ENCODE peak calls at places on chromosomes 2 and 18, in five cellular contexts. M is lower lobe of right lung, J is tibial artery, U is hepatocyte, X is heart right ventricle. D is an unnamed sample.

GRCh38 chr2:188076149-188077056 is 215.3 kb upstream of the GULP1 start:
- DNase-seq in M (no peak), J (no peak), U (no peak), X (no peak), D (no peak)

GRCh38 chr2:24304098-24304497 is 56.2 kb downstream of the ITSN2 start:
- DNase-seq in M (peak; percentile 63), J (peak; percentile 88), U (peak; percentile 48), X (peak; percentile 74), D (peak; percentile 91)

GRCh38 chr2:132253496-132254305 is 91.9 kb upstream of the ANKRD30BL start:
- DNase-seq in M (no peak), J (peak; percentile 18), U (no peak), X (no peak), D (no peak)

GRCh38 chr2:15561574-15562344 is 625 bp upstream of the NBAS start:
- DNase-seq in M (no peak), J (no peak), U (peak; percentile 51), X (peak; percentile 5), D (peak; percentile 25)

GRCh38 chr2:97844311-97844859 is 131.0 kb downstream of the ZAP70 start:
- DNase-seq in M (no peak), J (no peak), U (no peak), X (no peak), D (no peak)

GRCh38 chr18:39198376-39198775 is 1632.8 kb upstream of the CELF4 start:
- DNase-seq in M (no peak), J (no peak), U (no peak), X (no peak), D (no peak)

GRCh38 chr18:49669403-49669802 is 107.5 kb downstream of the LIPG start:
- DNase-seq in M (no peak), J (no peak), U (no peak), X (no peak), D (no peak)

GRCh38 chr2:3344897-3345296 is 32.7 kb downstream of the EIPR1 start:
- DNase-seq in M (no peak), J (no peak), U (no peak), X (no peak), D (peak; percentile 94)

GRCh38 chr2:63249146-63249545 is 198.5 kb downstream of the OTX1 start:
- DNase-seq in M (no peak), J (no peak), U (no peak), X (no peak), D (no peak)

GRCh38 chr18:79940814-79941472 is 10.5 kb downstream of the SLC66A2 start:
- DNase-seq in M (peak; percentile 32), J (no peak), U (no peak), X (no peak), D (peak; percentile 3)

GRCh38 chr2:108707300-108707699 is 12.0 kb upstream of the RANBP2 start:
- DNase-seq in M (no peak), J (no peak), U (no peak), X (no peak), D (no peak)

GRCh38 chr2:173991857-173992588 is 26.9 kb upstream of the SP3 start:
- DNase-seq in M (no peak), J (peak; percentile 92), U (no peak), X (peak; percentile 57), D (peak; percentile 61)

GRCh38 chr18:24731981-24732380 is 271.5 kb downstream of the HRH4 start:
- DNase-seq in M (no peak), J (no peak), U (no peak), X (no peak), D (no peak)

GRCh38 chr2:153834662-153835061 is 37.1 kb upstream of the GALNT13 start:
- DNase-seq in M (no peak), J (no peak), U (no peak), X (no peak), D (no peak)

GRCh38 chr2:147483293-147483669 is 361.5 kb upstream of the ACVR2A start:
- DNase-seq in M (no peak), J (no peak), U (no peak), X (no peak), D (no peak)

GRCh38 chr2:67516899-67517530 is 119.9 kb downstream of the ETAA1 start:
- DNase-seq in M (no peak), J (no peak), U (no peak), X (no peak), D (no peak)

GRCh38 chr18:6729247-6730091 is at the start of gene ARHGAP28:
- DNase-seq in M (peak; percentile 87), J (peak; percentile 58), U (peak; percentile 96), X (peak; percentile 79), D (peak; percentile 87)

GRCh38 chr2:96250188-96250587 is 15.6 kb downstream of the TMEM127 start:
- DNase-seq in M (no peak), J (no peak), U (no peak), X (no peak), D (no peak)

GRCh38 chr18:76476665-76477561 is 18.1 kb downstream of the ZNF516 start:
- DNase-seq in M (no peak), J (no peak), U (peak; percentile 76), X (no peak), D (no peak)

GRCh38 chr2:69616755-69617154 is 26.8 kb downstream of the AAK1 start:
- DNase-seq in M (no peak), J (no peak), U (no peak), X (no peak), D (no peak)

GRCh38 chr2:157867703-157868102 is 8.4 kb downstream of the ACVR1 start:
- DNase-seq in M (no peak), J (no peak), U (no peak), X (no peak), D (no peak)

GRCh38 chr2:110741491-110741980 is 9.2 kb downstream of the ACOXL start:
- DNase-seq in M (no peak), J (no peak), U (peak; percentile 28), X (no peak), D (no peak)

GRCh38 chr2:173354601-173355131 is at the start of gene CDCA7:
- DNase-seq in M (peak; percentile 62), J (no peak), U (peak; percentile 83), X (peak; percentile 39), D (peak; percentile 47)

GRCh38 chr2:46297546-46298271 is 502 bp downstream of the EPAS1 start:
- DNase-seq in M (peak; percentile 91), J (peak; percentile 64), U (peak; percentile 90), X (peak; percentile 78), D (peak; percentile 91)

GRCh38 chr2:229350117-229350805 is 79.2 kb upstream of the PID1 start:
- DNase-seq in M (no peak), J (no peak), U (no peak), X (no peak), D (no peak)

GRCh38 chr18:77632738-77633137 is 383.1 kb downstream of the GALR1 start:
- DNase-seq in M (no peak), J (no peak), U (no peak), X (no peak), D (no peak)
- H3K4me3 ChIP-seq in M (no peak overlapping the region), J (no peak overlapping the region), U (no peak overlapping the region), X (no peak overlapping the region), D (no peak overlapping the region)

GRCh38 chr2:199485732-199486335 is 28.1 kb upstream of the SATB2 start:
- DNase-seq in M (peak; percentile 49), J (peak; percentile 34), U (peak; percentile 75), X (peak; percentile 36), D (peak; percentile 54)

GRCh38 chr2:199490049-199490448 is 32.3 kb upstream of the SATB2 start:
- DNase-seq in M (no peak), J (no peak), U (no peak), X (no peak), D (no peak)

GRCh38 chr2:199480966-199481365 is 23.2 kb upstream of the SATB2 start:
- DNase-seq in M (no peak), J (no peak), U (no peak), X (no peak), D (no peak)

GRCh38 chr2:199488772-199489400 is 31.1 kb upstream of the SATB2 start:
- DNase-seq in M (no peak), J (no peak), U (peak; percentile 73), X (peak; percentile 29), D (peak; percentile 38)

DNA sequence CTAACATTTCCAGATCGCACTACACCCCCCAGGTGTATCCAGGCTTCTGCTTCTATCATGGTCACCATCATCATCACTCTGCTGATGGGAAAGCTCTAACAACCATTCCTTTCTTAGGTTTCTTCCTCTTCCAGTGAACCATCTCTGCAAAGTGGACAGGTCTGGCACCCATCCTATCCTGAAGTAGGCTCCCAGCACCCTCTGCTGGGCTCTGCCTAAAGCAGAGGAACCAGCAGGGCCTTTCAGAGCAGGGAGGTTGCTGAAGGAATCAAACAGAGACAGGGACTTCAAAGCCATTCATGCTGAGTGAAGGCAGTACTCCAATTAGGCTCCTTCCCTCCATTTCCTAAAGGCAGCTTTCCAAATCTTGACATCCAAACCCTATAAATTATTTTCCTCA is 27.2 kb upstream of the SATB2 start:
- DNase-seq in M (no peak), J (no peak), U (no peak), X (no peak), D (no peak)
- TF ChIP-seq CTCF in M (no peak), J (no peak), U (no peak), X (no peak), D (no peak)

DNA sequence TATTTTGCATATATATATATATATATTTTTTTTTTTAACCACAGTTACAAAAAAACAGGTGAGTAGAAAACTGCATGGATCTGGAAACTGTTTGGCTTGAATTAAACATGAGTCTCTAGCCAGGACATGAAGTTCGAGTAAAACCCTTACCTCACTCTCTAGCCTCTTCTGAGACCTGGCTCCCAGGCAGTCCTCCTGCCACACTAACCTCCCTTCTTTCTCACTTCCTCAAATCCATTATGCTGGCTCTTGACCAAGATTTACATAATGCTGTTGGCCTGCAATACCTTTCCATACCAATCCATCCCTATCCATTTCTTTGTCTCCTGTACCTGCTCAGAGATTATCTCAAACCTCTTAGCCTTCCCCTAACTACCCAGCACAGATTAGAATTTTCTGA is 34.0 kb downstream of the PIGN start:
- DNase-seq in M (no peak), J (no peak), U (no peak), X (no peak), D (no peak)
- H3K27ac ChIP-seq in M (no peak overlapping the region), J (no peak overlapping the region), U (no peak overlapping the region), X (no peak overlapping the region), D (no peak overlapping the region)

GRCh38 chr2:227871375-227871788 is at the start of gene DAW1:
- DNase-seq in M (peak; percentile 82), J (no peak), U (no peak), X (peak; percentile 26), D (peak; percentile 77)
- H3K4me3 ChIP-seq in M (peak within 1 kb of the TSS; percentile 41), J (peak within 1 kb of the TSS; percentile 47), U (no peak within 1 kb of the TSS), X (peak within 1 kb of the TSS; percentile 33), D (no peak within 1 kb of the TSS)

DNA sequence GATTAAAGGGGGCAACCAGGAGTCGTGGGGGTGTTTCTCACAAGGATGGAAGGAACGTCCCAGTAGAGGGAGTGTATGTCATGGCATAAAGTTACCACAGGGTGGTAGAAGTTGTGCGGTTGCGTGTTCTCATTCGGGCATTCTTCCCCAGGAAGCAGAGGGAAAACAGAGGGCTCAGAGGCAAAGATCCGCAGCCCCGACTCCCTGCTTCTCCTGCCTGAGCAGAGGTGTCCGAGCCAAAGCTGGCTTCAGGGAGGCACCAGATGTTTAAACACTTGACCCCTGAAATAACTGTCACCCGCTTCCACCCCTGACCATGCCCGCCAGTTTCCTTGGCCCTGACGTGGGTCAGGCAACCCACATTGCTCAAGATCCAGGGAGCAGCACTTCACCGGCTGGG is 83.7 kb downstream of the EN1 start:
- DNase-seq in M (no peak), J (no peak), U (peak; percentile 15), X (no peak), D (no peak)
- TF ChIP-seq CTCF in M (no peak), J (no peak), U (peak; percentile 31), X (no peak), D (no peak)

GRCh38 chr18:45998244-45998643 is 31.1 kb upstream of the EPG5 start:
- DNase-seq in M (no peak), J (no peak), U (no peak), X (no peak), D (no peak)
- H3K27ac ChIP-seq in M (no peak overlapping the region), J (no peak overlapping the region), U (no peak overlapping the region), X (no peak overlapping the region), D (no peak overlapping the region)

GRCh38 chr2:20439503-20439902 is 7.4 kb upstream of the RHOB start:
- DNase-seq in M (no peak), J (no peak), U (no peak), X (peak; percentile 35), D (no peak)
- H3K4me3 ChIP-seq in M (no peak overlapping the region), J (no peak overlapping the region), U (no peak overlapping the region), X (no peak overlapping the region), D (no peak overlapping the region)